ENCODE peak calls at places on chromosomes 16 and 17, in four cellular contexts. L, N, I and G are unnamed samples.

GRCh38 chr17:79892457-79893236 is 53.4 kb upstream of the CBX4 start:
- DNase-seq in I (no peak), L (peak), N (no peak), G (peak)

GRCh38 chr16:76777721-76778120 is 413.3 kb upstream of the MON1B start:
- DNase-seq in N (no peak), L (peak), I (no peak), G (no peak)

GRCh38 chr17:83019376-83019775 is 60.0 kb upstream of the METRNL start:
- DNase-seq in I (no peak), L (no peak), N (no peak), G (no peak)

GRCh38 chr17:64343833-64344637 is 46.6 kb downstream of the PECAM1 start:
- DNase-seq in I (no peak), N (peak), L (no peak), G (peak)

GRCh38 chr16:65249768-65250167 is 127.9 kb upstream of the CDH11 start:
- DNase-seq in N (no peak), I (no peak), L (no peak), G (peak)

GRCh38 chr16:15415411-15416070 is 18.8 kb upstream of the BMERB1 start:
- DNase-seq in N (no peak), L (no peak), I (no peak), G (no peak)

GRCh38 chr17:17204041-17204591 is 2.0 kb downstream of the PLD6 start:
- DNase-seq in I (no peak), N (no peak), L (no peak), G (no peak)

GRCh38 chr16:77869997-77870813 is 81.8 kb downstream of the VAT1L start:
- DNase-seq in L (no peak), I (no peak), N (no peak), G (no peak)

GRCh38 chr17:47279062-47279801 is 25.6 kb downstream of the ITGB3 start:
- DNase-seq in L (peak), N (peak), I (no peak), G (peak)

GRCh38 chr16:3171181-3171854 is 16.7 kb upstream of the OR1F1 start:
- DNase-seq in N (no peak), L (no peak), I (no peak), G (peak)

GRCh38 chr16:85858984-85859817 is 39.8 kb upstream of the IRF8 start:
- DNase-seq in L (no peak), I (no peak), N (no peak), G (no peak)

GRCh38 chr17:48048321-48049140 is at the start of gene NFE2L1:
- DNase-seq in I (peak), L (peak), N (peak), G (peak)

GRCh38 chr16:27492588-27492979 is 57.1 kb downstream of the GTF3C1 start:
- DNase-seq in N (no peak), I (no peak), L (no peak), G (no peak)

GRCh38 chr17:28427372-28427771 is 21.4 kb upstream of the SLC46A1 start:
- DNase-seq in I (no peak), L (no peak), N (no peak), G (no peak)

GRCh38 chr17:17782425-17783120 is 54.2 kb downstream of the SREBF1 start:
- DNase-seq in N (no peak), L (no peak), I (peak), G (no peak)

GRCh38 chr16:50136399-50136798 is 16.7 kb upstream of the TENT4B start:
- DNase-seq in I (no peak), N (no peak), L (no peak), G (no peak)

GRCh38 chr16:12573730-12574383 is 229.8 kb downstream of the CPPED1 start:
- DNase-seq in I (peak), N (peak), L (peak), G (no peak)

GRCh38 chr17:57531648-57532486 is 213.2 kb downstream of the CCDC182 start:
- DNase-seq in L (no peak), I (no peak), N (no peak), G (no peak)
- TF ChIP-seq CTCF in L (no peak), I (no peak), N (no peak), G (no peak)

DNA sequence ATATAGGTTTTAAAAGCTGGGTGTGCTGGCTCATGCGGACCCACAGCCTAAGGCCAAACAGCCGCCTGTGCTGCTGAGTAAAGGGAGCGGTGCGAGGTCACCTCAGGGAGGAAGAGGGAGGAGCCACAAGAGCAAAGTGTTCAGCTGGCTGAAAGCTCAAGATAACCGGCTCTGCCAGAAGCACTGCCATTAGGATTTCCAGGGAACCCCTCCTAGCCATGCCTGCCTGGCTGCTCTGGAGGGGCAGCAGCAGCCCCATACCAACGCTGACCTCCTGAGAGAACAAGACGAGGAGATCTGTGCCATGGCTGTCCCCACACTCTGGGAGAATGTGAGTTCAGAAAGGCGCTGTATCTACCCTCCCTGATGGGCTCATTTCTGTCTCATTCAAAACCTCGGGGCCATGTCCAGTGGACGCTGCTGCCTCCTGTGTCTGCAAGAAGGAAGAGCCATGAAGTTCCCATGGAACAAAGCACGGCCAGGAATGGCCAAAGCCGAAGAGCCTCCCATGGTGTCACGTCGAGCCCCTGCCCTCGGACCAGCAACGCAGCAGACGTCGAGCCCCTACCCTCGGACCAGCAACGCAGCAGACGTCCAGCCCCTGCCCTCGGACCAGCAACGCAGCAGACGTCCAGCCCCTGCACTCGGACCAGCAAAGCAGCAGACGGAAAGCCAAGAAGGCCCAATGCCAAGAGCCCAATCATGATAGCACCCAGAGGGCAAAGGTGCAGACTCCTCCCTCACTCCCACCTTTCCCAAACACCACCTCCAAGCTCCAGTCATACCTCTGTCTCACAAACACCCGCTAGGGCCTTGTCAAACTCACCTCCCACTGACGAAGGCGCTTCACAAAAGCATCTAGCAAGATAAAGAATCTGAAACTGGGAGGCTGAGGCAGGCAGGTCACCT is 107.0 kb downstream of the ANKRD11 start:
- DNase-seq in I (peak), L (peak), N (no peak), G (no peak)
- TF ChIP-seq CTCF in I (peak), L (no peak), N (no peak), G (no peak)

GRCh38 chr16:1772362-1772907 is at the start of gene EME2:
- DNase-seq in N (no peak), L (no peak), I (no peak), G (peak)

GRCh38 chr16:1774456-1774795 is 1.5 kb upstream of the MRPS34 start:
- DNase-seq in I (no peak), L (no peak), N (no peak), G (no peak)

GRCh38 chr16:1772908-1773702 is at the start of gene MRPS34:
- DNase-seq in N (peak), L (peak), I (peak), G (peak)

GRCh38 chr16:1775006-1775845 is 2.3 kb upstream of the MRPS34 start:
- DNase-seq in I (no peak), N (no peak), L (no peak), G (peak)

DNA sequence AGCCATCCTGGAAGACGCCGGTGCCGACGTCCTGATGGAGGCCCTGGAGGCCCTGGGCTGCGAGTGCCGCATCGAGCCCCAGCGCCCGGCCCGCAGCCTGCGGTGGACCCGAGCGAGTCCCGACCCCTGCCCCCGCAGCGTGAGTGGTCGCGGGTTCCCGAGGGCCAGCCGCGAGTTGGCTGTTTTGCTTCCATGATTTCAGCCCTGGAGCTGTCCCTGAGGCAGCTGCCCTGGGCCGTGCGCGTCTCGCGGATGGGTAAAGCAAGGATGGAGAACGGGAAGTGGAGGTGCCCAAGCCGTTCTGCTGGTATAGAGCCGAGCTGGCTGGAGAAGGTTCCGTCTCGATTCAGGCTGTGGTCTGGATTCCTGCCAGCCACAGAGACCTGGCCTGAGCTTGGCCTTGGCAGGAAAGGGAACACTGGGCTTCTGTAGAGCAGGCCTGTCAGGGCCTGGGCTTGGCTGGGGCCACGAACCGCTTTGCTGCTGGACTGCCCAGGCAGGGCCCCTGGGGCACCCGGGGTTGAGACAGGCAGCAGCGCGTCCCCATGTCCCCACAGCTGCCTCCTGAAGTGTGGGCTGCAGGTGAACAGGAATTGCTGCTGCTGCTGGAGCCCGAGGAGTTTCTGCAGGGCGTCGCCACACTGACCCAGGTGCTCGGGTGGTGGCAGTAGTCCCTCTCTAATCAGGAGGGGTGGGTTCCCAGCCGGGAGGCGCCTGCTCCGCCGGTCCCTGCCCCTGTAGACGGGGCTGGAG is 945 bp upstream of the MRPS34 start:
- DNase-seq in I (no peak), N (no peak), L (peak), G (no peak)
- TF ChIP-seq CTCF in I (peak), N (no peak), L (peak), G (no peak)

GRCh38 chr16:9393601-9394000 is 302.2 kb downstream of the HAPSTR1 start:
- DNase-seq in I (no peak), N (no peak), L (no peak), G (no peak)

GRCh38 chr16:9384141-9384540 is 292.7 kb downstream of the HAPSTR1 start:
- DNase-seq in N (no peak), I (no peak), L (no peak), G (no peak)

GRCh38 chr16:9389543-9390207 is 298.2 kb downstream of the HAPSTR1 start:
- DNase-seq in I (no peak), N (no peak), L (no peak), G (no peak)
- TF ChIP-seq CTCF in I (no peak), N (no peak), L (no peak), G (no peak)

DNA sequence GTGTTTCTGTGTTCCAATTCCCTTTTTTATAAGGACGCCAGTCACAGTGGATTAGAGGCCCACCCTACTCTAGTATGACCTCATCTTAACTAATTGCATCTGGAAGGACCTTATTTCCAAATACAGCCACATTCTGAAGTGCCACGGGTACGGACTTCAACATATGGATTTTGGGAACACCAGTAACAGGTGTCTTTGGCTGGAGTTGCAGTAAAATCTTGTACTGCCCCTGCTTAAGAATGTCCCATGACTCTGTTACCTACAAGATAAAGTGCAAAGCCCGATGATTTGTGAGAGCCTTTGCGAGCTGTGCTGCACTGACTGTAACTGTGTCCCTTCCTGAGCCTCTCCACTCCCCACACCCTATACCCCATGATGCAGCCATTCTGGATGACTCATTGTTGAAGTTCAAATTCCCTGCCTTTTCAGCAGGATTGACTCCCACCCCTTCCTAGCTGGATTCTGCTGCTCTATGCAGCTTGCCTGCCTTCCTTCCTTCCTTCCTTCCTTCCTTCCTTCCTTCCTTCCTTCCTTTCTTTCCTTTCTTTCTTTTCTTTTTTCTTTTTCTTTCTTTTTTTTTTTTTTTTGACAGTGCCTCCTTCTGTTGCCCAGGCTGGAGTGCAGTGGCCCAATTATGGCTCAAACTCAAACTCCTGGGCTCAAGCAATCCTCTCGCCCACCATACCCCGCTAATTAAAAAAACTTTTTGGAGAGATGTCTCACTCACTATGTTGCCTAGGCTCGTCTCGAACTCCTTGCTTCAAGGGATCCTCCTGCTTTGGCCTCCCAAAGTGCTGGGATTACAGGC is 2.1 kb downstream of the HCRT start:
- DNase-seq in N (peak), L (no peak), I (no peak), G (no peak)
- TF ChIP-seq CTCF in N (no peak), L (no peak), I (no peak), G (no peak)